ENCODE peak calls at places on chromosomes 5 and 9, in four cellular contexts. X is HepG2, K is K562, N is GM12878. A is an unnamed sample.

GRCh38 chr5:149682532-149683076 is 47.5 kb upstream of the PPARGC1B start:
- DNase-seq in X (no peak), K (no peak), N (no peak), A (no peak)

GRCh38 chr9:104961238-104961637 is 33.3 kb upstream of the ABCA1 start:
- DNase-seq in X (peak; percentile 72), K (peak; percentile 36), N (peak; percentile 2), A (peak; percentile 52)

GRCh38 chr5:139131062-139131856 is 66.9 kb downstream of the SIL1 start:
- DNase-seq in X (no peak), K (no peak), N (no peak), A (no peak)

GRCh38 chr5:143679777-143680176 is 132.2 kb upstream of the HMHB1 start:
- DNase-seq in X (peak; percentile 63), K (no peak), N (no peak), A (peak; percentile 44)

GRCh38 chr5:78975035-78975434 is 10.1 kb downstream of the ARSB start:
- DNase-seq in X (no peak), K (no peak), N (no peak), A (no peak)

GRCh38 chr9:77599492-77599891 is 48.6 kb downstream of the GNA14 start:
- DNase-seq in X (no peak), K (no peak), N (no peak), A (no peak)

GRCh38 chr5:148297695-148298094 is 14.5 kb upstream of the SPINK7 start:
- DNase-seq in X (no peak), K (no peak), N (no peak), A (no peak)

GRCh38 chr5:122350496-122350895 is 38.5 kb downstream of the SNCAIP start:
- DNase-seq in X (no peak), K (no peak), N (no peak), A (no peak)

GRCh38 chr5:1108865-1109174 is 3.0 kb downstream of the SLC12A7 start:
- DNase-seq in X (no peak), K (no peak), N (no peak), A (no peak)

GRCh38 chr9:31103836-31104235 is 1280.6 kb upstream of the ACO1 start:
- DNase-seq in X (no peak), K (no peak), N (no peak), A (no peak)

GRCh38 chr9:72356019-72356653 is 8.9 kb downstream of the ZFAND5 start:
- DNase-seq in X (no peak), K (no peak), N (no peak), A (no peak)

GRCh38 chr5:145780961-145781360 is 54.2 kb downstream of the PRELID2 start:
- DNase-seq in X (no peak), K (no peak), N (no peak), A (no peak)

GRCh38 chr9:133634024-133634691 is 2.0 kb upstream of the DBH start:
- DNase-seq in X (no peak), K (no peak), N (no peak), A (no peak)

GRCh38 chr9:4985376-4986266 is 549 bp downstream of the JAK2 start:
- DNase-seq in X (no peak), K (peak; percentile 43), N (no peak), A (no peak)

GRCh38 chr9:119318371-119318770 is 50.9 kb downstream of the BRINP1 start:
- DNase-seq in X (no peak), K (no peak), N (no peak), A (no peak)

GRCh38 chr9:86257406-86257805 is 2.1 kb downstream of the C9orf153 start:
- DNase-seq in X (no peak), K (no peak), N (no peak), A (no peak)

GRCh38 chr9:98429613-98430012 is 174.2 kb upstream of the TBC1D2 start:
- DNase-seq in X (no peak), K (no peak), N (no peak), A (no peak)

GRCh38 chr9:129336130-129336528 is 158.1 kb upstream of the IER5L start:
- DNase-seq in X (no peak), K (no peak), N (no peak), A (no peak)

GRCh38 chr5:136058031-136058971 is 29.5 kb downstream of the TGFBI start:
- DNase-seq in X (peak; percentile 99), K (no peak), N (no peak), A (peak; percentile 96)

GRCh38 chr9:13942695-13943094 is 371.2 kb downstream of the NFIB start:
- DNase-seq in X (no peak), K (no peak), N (no peak), A (peak; percentile 36)

DNA sequence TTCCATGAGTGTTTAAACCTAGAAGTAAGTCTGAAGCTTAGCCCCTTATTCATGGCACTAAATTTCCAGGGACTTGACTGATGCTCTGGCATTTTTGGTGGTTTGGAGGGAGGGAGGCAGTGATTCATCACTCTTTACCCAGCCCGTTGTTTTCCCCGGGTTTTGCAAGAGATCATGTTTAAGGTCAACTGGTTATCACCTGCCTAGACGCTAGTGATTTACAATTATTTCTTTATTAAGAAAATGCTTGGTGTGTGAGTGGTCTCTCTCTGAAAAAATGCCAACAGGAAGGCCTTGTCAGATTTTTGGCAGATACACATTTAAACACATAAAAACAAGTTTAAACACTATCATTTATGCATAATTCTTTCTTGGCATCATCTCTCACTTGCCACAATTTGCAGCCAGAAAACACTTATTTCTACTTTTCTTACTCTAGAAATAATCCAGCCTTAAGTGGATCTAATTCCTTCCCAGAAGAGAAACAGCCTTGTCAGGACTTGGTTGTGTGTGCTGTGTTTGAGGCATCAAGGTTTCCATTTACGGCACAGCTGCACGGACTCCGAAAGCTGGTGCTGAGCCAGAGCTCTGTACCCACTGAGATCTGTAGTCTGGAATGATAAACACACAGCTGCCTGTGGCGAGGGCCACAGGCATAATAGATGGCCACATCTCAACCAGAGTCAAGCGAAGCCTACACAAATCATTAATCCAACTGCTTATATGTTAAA is 738.0 kb upstream of the ZNF608 start:
- DNase-seq in X (no peak), K (no peak), N (no peak), A (peak; percentile 23)
- TF ChIP-seq ESRRA in X (no peak), K (no peak), N (no peak), A (no peak)

GRCh38 chr9:21580636-21581353 is 98.7 kb upstream of the IFNE start:
- DNase-seq in X (no peak), K (no peak), N (no peak), A (no peak)

GRCh38 chr9:21583628-21584027 is 101.5 kb upstream of the IFNE start:
- DNase-seq in X (no peak), K (no peak), N (no peak), A (no peak)

GRCh38 chr9:21579743-21580142 is 97.6 kb upstream of the IFNE start:
- DNase-seq in X (no peak), K (no peak), N (no peak), A (no peak)

GRCh38 chr9:21576331-21577189 is 94.4 kb upstream of the IFNE start:
- DNase-seq in X (peak; percentile 12), K (no peak), N (peak; percentile 20), A (peak; percentile 80)

GRCh38 chr9:21579209-21579608 is 97.1 kb upstream of the IFNE start:
- DNase-seq in X (no peak), K (no peak), N (no peak), A (peak; percentile 63)
- TF ChIP-seq USF2 in X (no peak), K (no peak), N (no peak), A (no peak)

DNA sequence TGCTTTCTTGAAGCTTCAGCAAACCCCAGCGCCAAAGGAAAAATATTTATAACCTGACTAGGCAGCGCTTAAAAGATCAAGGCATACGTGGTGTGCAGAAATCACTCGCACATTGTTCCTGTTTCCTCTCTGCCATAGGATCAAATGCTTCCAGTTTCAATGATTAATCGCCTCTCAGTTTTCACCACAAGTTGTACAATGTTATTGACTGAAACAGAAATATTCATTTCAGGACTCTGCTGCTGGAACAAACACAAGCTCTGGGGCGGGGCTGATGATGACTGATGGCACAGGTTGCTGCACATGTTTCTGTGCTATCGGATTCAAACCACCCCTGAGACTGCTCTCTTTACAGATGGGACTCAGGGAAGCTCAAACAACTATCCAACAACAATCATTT is 68.6 kb downstream of the KCNIP1 start:
- DNase-seq in X (no peak), K (no peak), N (peak; percentile 25), A (no peak)
- TF ChIP-seq REST in X (no peak), K (no peak), N (no peak), A (no peak)

GRCh38 chr9:114954986-114955623 is 24.7 kb upstream of the TNFSF8 start:
- DNase-seq in X (no peak), K (no peak), N (no peak), A (no peak)

GRCh38 chr9:114960276-114960675 is 29.9 kb upstream of the TNFSF8 start:
- DNase-seq in X (no peak), K (no peak), N (no peak), A (no peak)

GRCh38 chr9:114957558-114957957 is 27.2 kb upstream of the TNFSF8 start:
- DNase-seq in X (no peak), K (no peak), N (no peak), A (no peak)

GRCh38 chr9:114953917-114954316 is 23.5 kb upstream of the TNFSF8 start:
- DNase-seq in X (no peak), K (no peak), N (no peak), A (peak; percentile 40)

DNA sequence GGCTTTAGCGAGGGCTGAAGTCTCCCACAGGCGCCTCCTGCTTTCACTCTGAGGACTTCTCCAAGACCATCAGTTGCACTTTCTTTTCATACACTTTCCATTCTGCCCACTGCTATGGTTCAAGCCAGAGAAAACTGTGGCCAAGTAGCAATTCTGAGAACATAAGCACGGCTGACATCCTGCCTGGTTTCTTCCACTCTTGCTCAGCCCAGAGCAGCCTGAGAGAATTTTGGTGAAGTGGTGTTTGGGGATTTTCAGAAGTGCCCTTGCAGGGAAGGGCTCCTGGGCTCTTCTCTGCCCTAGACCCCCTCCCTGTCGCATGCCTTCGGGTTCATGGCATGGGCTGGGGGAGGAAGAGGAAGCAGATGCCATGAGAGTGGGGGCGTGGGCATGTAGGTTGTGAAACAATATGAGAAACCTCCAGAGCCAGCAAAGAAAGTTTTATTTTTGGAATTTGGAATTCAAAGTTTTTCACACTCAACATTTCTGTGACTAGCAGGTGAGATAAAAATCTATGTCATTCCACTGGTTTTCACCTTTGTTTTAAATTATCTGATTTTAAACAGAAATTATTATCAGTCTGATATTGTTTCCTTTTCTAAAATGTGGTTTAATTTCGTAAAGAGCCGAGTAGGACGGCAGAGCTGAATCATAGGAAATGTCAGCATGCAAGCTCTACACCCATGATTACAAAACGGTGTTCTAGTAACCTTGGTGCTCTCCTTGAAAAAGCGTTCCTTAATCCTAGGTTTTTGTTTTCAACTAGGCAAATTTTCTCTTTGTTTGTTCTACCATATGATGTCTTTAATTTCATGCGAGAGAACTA is 27.8 kb upstream of the TNFSF8 start:
- DNase-seq in X (no peak), K (no peak), N (no peak), A (no peak)
- TF ChIP-seq ESRRA in X (no peak), K (no peak), N (no peak), A (no peak)